ENCODE peak calls at places on chromosomes 12 and 14, in ten cellular contexts. One of them, this sample, is unnamed.

GRCh38 chr14:61567838-61568571 is 127.3 kb upstream of the HIF1A start:
- DNase-seq in GM20000: no peak
- DNase-seq in progenitor cell of endocrine pancreas: no peak
- DNase-seq in fibroblast of the aortic adventitia: no peak
- DNase-seq in foreskin fibroblast: no peak
- DNase-seq in mammary epithelial cell: no peak
- DNase-seq in RWPE1: no peak
- DNase-seq in GM13977: peak; percentile 40
- DNase-seq in LNCaP clone FGC: no peak
- DNase-seq in astrocyte of the spinal cord: no peak
- DNase-seq in this sample: no peak

GRCh38 chr12:117063162-117063911 is 35.9 kb downstream of the TESC start:
- DNase-seq in foreskin fibroblast: no peak
- DNase-seq in progenitor cell of endocrine pancreas: no peak
- DNase-seq in GM20000: no peak
- DNase-seq in astrocyte of the spinal cord: no peak
- DNase-seq in LNCaP clone FGC: no peak
- DNase-seq in RWPE1: no peak
- DNase-seq in mammary epithelial cell: no peak
- DNase-seq in GM13977: no peak
- DNase-seq in fibroblast of the aortic adventitia: no peak
- DNase-seq in this sample: no peak

GRCh38 chr14:60656755-60657608 is 7.7 kb upstream of the SIX1 start:
- DNase-seq in astrocyte of the spinal cord: peak; percentile 78
- DNase-seq in GM20000: peak; percentile 89
- DNase-seq in RWPE1: peak; percentile 26
- DNase-seq in fibroblast of the aortic adventitia: peak; percentile 59
- DNase-seq in LNCaP clone FGC: no peak
- DNase-seq in GM13977: peak; percentile 85
- DNase-seq in progenitor cell of endocrine pancreas: peak; percentile 56
- DNase-seq in mammary epithelial cell: peak; percentile 68
- DNase-seq in foreskin fibroblast: peak; percentile 91
- DNase-seq in this sample: peak; percentile 83

GRCh38 chr14:29648045-29648444 is 279.6 kb downstream of the PRKD1 start:
- DNase-seq in progenitor cell of endocrine pancreas: no peak
- DNase-seq in GM20000: no peak
- DNase-seq in mammary epithelial cell: no peak
- DNase-seq in GM13977: no peak
- DNase-seq in astrocyte of the spinal cord: no peak
- DNase-seq in RWPE1: no peak
- DNase-seq in LNCaP clone FGC: no peak
- DNase-seq in foreskin fibroblast: no peak
- DNase-seq in fibroblast of the aortic adventitia: peak; percentile 22
- DNase-seq in this sample: no peak

GRCh38 chr12:19969476-19969875 is 398.9 kb upstream of the PDE3A start:
- DNase-seq in LNCaP clone FGC: no peak
- DNase-seq in GM20000: no peak
- DNase-seq in progenitor cell of endocrine pancreas: no peak
- DNase-seq in astrocyte of the spinal cord: no peak
- DNase-seq in mammary epithelial cell: no peak
- DNase-seq in foreskin fibroblast: no peak
- DNase-seq in GM13977: no peak
- DNase-seq in fibroblast of the aortic adventitia: no peak
- DNase-seq in RWPE1: no peak
- DNase-seq in this sample: no peak

GRCh38 chr14:31207746-31208545 is at the start of gene HECTD1:
- DNase-seq in GM20000: peak; percentile 96
- DNase-seq in RWPE1: peak; percentile 87
- DNase-seq in mammary epithelial cell: peak; percentile 88
- DNase-seq in fibroblast of the aortic adventitia: peak; percentile 82
- DNase-seq in astrocyte of the spinal cord: peak; percentile 92
- DNase-seq in GM13977: peak; percentile 96
- DNase-seq in foreskin fibroblast: peak; percentile 95
- DNase-seq in progenitor cell of endocrine pancreas: peak; percentile 89
- DNase-seq in LNCaP clone FGC: peak; percentile 56
- DNase-seq in this sample: peak; percentile 96

GRCh38 chr12:21566223-21566906 is 38.3 kb downstream of the GYS2 start:
- DNase-seq in RWPE1: no peak
- DNase-seq in GM13977: no peak
- DNase-seq in LNCaP clone FGC: no peak
- DNase-seq in fibroblast of the aortic adventitia: no peak
- DNase-seq in mammary epithelial cell: no peak
- DNase-seq in GM20000: no peak
- DNase-seq in foreskin fibroblast: no peak
- DNase-seq in astrocyte of the spinal cord: no peak
- DNase-seq in progenitor cell of endocrine pancreas: no peak
- DNase-seq in this sample: no peak

GRCh38 chr12:79935624-79936040 is 735 bp upstream of the PPP1R12A start:
- DNase-seq in fibroblast of the aortic adventitia: no peak
- DNase-seq in progenitor cell of endocrine pancreas: no peak
- DNase-seq in GM20000: peak; percentile 9
- DNase-seq in mammary epithelial cell: peak; percentile 32
- DNase-seq in foreskin fibroblast: no peak
- DNase-seq in GM13977: peak; percentile 17
- DNase-seq in astrocyte of the spinal cord: peak; percentile 67
- DNase-seq in LNCaP clone FGC: no peak
- DNase-seq in RWPE1: no peak
- DNase-seq in this sample: no peak

GRCh38 chr12:116465892-116466291 is 93.3 kb upstream of the MAP1LC3B2 start:
- DNase-seq in astrocyte of the spinal cord: no peak
- DNase-seq in GM13977: no peak
- DNase-seq in LNCaP clone FGC: no peak
- DNase-seq in fibroblast of the aortic adventitia: no peak
- DNase-seq in RWPE1: no peak
- DNase-seq in foreskin fibroblast: no peak
- DNase-seq in GM20000: no peak
- DNase-seq in mammary epithelial cell: no peak
- DNase-seq in progenitor cell of endocrine pancreas: no peak
- DNase-seq in this sample: no peak

GRCh38 chr12:125038976-125039625 is 26.1 kb upstream of the AACS start:
- DNase-seq in GM20000: no peak
- DNase-seq in progenitor cell of endocrine pancreas: no peak
- DNase-seq in astrocyte of the spinal cord: no peak
- DNase-seq in mammary epithelial cell: no peak
- DNase-seq in fibroblast of the aortic adventitia: no peak
- DNase-seq in RWPE1: no peak
- DNase-seq in foreskin fibroblast: no peak
- DNase-seq in LNCaP clone FGC: no peak
- DNase-seq in GM13977: no peak
- DNase-seq in this sample: no peak

GRCh38 chr14:49961270-49962222 is 68.7 kb downstream of the ARF6 start:
- DNase-seq in progenitor cell of endocrine pancreas: no peak
- DNase-seq in mammary epithelial cell: peak; percentile 76
- DNase-seq in GM13977: peak; percentile 36
- DNase-seq in foreskin fibroblast: no peak
- DNase-seq in RWPE1: peak; percentile 76
- DNase-seq in LNCaP clone FGC: peak; percentile 87
- DNase-seq in astrocyte of the spinal cord: peak; percentile 29
- DNase-seq in GM20000: peak; percentile 36
- DNase-seq in fibroblast of the aortic adventitia: no peak
- DNase-seq in this sample: no peak

GRCh38 chr12:65787056-65787855 is 37.0 kb upstream of the HMGA2 start:
- DNase-seq in GM13977: no peak
- DNase-seq in foreskin fibroblast: peak; percentile 28
- DNase-seq in GM20000: no peak
- DNase-seq in LNCaP clone FGC: no peak
- DNase-seq in progenitor cell of endocrine pancreas: no peak
- DNase-seq in mammary epithelial cell: no peak
- DNase-seq in fibroblast of the aortic adventitia: no peak
- DNase-seq in RWPE1: no peak
- DNase-seq in astrocyte of the spinal cord: no peak
- DNase-seq in this sample: no peak

GRCh38 chr12:65781681-65782269 is 42.5 kb upstream of the HMGA2 start:
- DNase-seq in mammary epithelial cell: peak; percentile 43
- DNase-seq in progenitor cell of endocrine pancreas: no peak
- DNase-seq in LNCaP clone FGC: no peak
- DNase-seq in foreskin fibroblast: no peak
- DNase-seq in GM20000: no peak
- DNase-seq in fibroblast of the aortic adventitia: no peak
- DNase-seq in RWPE1: no peak
- DNase-seq in astrocyte of the spinal cord: no peak
- DNase-seq in GM13977: no peak
- DNase-seq in this sample: no peak

GRCh38 chr12:65786041-65786440 is 38.2 kb upstream of the HMGA2 start:
- DNase-seq in GM20000: no peak
- DNase-seq in mammary epithelial cell: no peak
- DNase-seq in LNCaP clone FGC: no peak
- DNase-seq in fibroblast of the aortic adventitia: no peak
- DNase-seq in RWPE1: no peak
- DNase-seq in foreskin fibroblast: no peak
- DNase-seq in astrocyte of the spinal cord: no peak
- DNase-seq in progenitor cell of endocrine pancreas: no peak
- DNase-seq in GM13977: no peak
- DNase-seq in this sample: no peak

GRCh38 chr12:65785500-65785899 is 38.8 kb upstream of the HMGA2 start:
- DNase-seq in GM20000: no peak
- DNase-seq in progenitor cell of endocrine pancreas: no peak
- DNase-seq in GM13977: no peak
- DNase-seq in RWPE1: no peak
- DNase-seq in LNCaP clone FGC: no peak
- DNase-seq in foreskin fibroblast: no peak
- DNase-seq in mammary epithelial cell: no peak
- DNase-seq in astrocyte of the spinal cord: no peak
- DNase-seq in fibroblast of the aortic adventitia: no peak
- DNase-seq in this sample: no peak

GRCh38 chr12:65784616-65785015 is 39.7 kb upstream of the HMGA2 start:
- DNase-seq in astrocyte of the spinal cord: no peak
- DNase-seq in fibroblast of the aortic adventitia: peak; percentile 44
- DNase-seq in GM13977: no peak
- DNase-seq in LNCaP clone FGC: no peak
- DNase-seq in RWPE1: no peak
- DNase-seq in GM20000: no peak
- DNase-seq in foreskin fibroblast: no peak
- DNase-seq in mammary epithelial cell: no peak
- DNase-seq in progenitor cell of endocrine pancreas: no peak
- DNase-seq in this sample: no peak
- TF ChIP-seq CTCF in astrocyte of the spinal cord: no peak
- TF ChIP-seq CTCF in fibroblast of the aortic adventitia: no peak
- TF ChIP-seq CTCF in GM13977: no peak
- TF ChIP-seq CTCF in LNCaP clone FGC: no peak
- TF ChIP-seq CTCF in RWPE1: no peak
- TF ChIP-seq CTCF in GM20000: no peak
- TF ChIP-seq CTCF in foreskin fibroblast: no peak
- TF ChIP-seq CTCF in mammary epithelial cell: no peak
- TF ChIP-seq CTCF in progenitor cell of endocrine pancreas: no peak
- TF ChIP-seq CTCF in this sample: no peak

GRCh38 chr12:39805651-39806050 is 186.0 kb upstream of the ABCD2 start:
- DNase-seq in progenitor cell of endocrine pancreas: no peak
- DNase-seq in foreskin fibroblast: no peak
- DNase-seq in fibroblast of the aortic adventitia: no peak
- DNase-seq in GM20000: no peak
- DNase-seq in mammary epithelial cell: no peak
- DNase-seq in astrocyte of the spinal cord: no peak
- DNase-seq in GM13977: no peak
- DNase-seq in RWPE1: no peak
- DNase-seq in LNCaP clone FGC: no peak
- DNase-seq in this sample: no peak

GRCh38 chr12:39803151-39803550 is 183.5 kb upstream of the ABCD2 start:
- DNase-seq in mammary epithelial cell: no peak
- DNase-seq in foreskin fibroblast: no peak
- DNase-seq in progenitor cell of endocrine pancreas: no peak
- DNase-seq in LNCaP clone FGC: no peak
- DNase-seq in astrocyte of the spinal cord: no peak
- DNase-seq in GM13977: no peak
- DNase-seq in GM20000: no peak
- DNase-seq in RWPE1: no peak
- DNase-seq in fibroblast of the aortic adventitia: no peak
- DNase-seq in this sample: no peak

GRCh38 chr12:39804479-39805241 is 185.1 kb upstream of the ABCD2 start:
- DNase-seq in RWPE1: no peak
- DNase-seq in GM13977: no peak
- DNase-seq in GM20000: no peak
- DNase-seq in astrocyte of the spinal cord: no peak
- DNase-seq in foreskin fibroblast: no peak
- DNase-seq in progenitor cell of endocrine pancreas: no peak
- DNase-seq in LNCaP clone FGC: no peak
- DNase-seq in mammary epithelial cell: no peak
- DNase-seq in fibroblast of the aortic adventitia: no peak
- DNase-seq in this sample: no peak

GRCh38 chr12:39807043-39807442 is 187.4 kb upstream of the ABCD2 start:
- DNase-seq in GM20000: no peak
- DNase-seq in GM13977: no peak
- DNase-seq in mammary epithelial cell: no peak
- DNase-seq in foreskin fibroblast: no peak
- DNase-seq in RWPE1: no peak
- DNase-seq in astrocyte of the spinal cord: no peak
- DNase-seq in fibroblast of the aortic adventitia: no peak
- DNase-seq in LNCaP clone FGC: no peak
- DNase-seq in progenitor cell of endocrine pancreas: no peak
- DNase-seq in this sample: no peak
- TF ChIP-seq CTCF in GM20000: no peak
- TF ChIP-seq CTCF in GM13977: peak; percentile 23
- TF ChIP-seq CTCF in mammary epithelial cell: peak; percentile 23
- TF ChIP-seq CTCF in foreskin fibroblast: peak; percentile 7
- TF ChIP-seq CTCF in RWPE1: no peak
- TF ChIP-seq CTCF in astrocyte of the spinal cord: peak; percentile 27
- TF ChIP-seq CTCF in fibroblast of the aortic adventitia: peak; percentile 47
- TF ChIP-seq CTCF in LNCaP clone FGC: peak; percentile 0
- TF ChIP-seq CTCF in progenitor cell of endocrine pancreas: peak; percentile 29
- TF ChIP-seq CTCF in this sample: no peak

DNA sequence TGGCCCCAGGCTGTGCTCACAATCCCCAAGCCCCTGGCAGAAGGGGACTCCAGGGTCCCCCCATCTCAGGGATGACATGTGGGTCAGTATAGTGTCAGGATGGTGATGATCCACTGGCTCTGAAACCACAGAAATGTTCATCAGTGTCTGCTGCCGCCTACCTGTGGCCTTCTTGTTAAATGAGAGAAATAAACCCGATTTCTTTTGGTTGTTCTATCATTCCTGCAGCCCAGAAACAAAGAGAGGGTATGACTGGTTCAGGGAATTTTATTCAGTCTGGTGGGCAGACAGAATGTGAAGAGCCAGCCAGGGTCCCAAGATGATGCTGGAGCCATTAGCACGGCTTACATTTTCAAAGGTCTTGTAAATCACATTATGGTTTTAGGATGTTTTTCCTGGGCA is 86.6 kb downstream of the CRADD start:
- DNase-seq in progenitor cell of endocrine pancreas: no peak
- DNase-seq in GM20000: no peak
- DNase-seq in foreskin fibroblast: no peak
- DNase-seq in RWPE1: peak; percentile 12
- DNase-seq in astrocyte of the spinal cord: no peak
- DNase-seq in fibroblast of the aortic adventitia: no peak
- DNase-seq in GM13977: no peak
- DNase-seq in LNCaP clone FGC: no peak
- DNase-seq in mammary epithelial cell: no peak
- DNase-seq in this sample: no peak
- TF ChIP-seq CTCF in progenitor cell of endocrine pancreas: no peak
- TF ChIP-seq CTCF in GM20000: no peak
- TF ChIP-seq CTCF in foreskin fibroblast: no peak
- TF ChIP-seq CTCF in RWPE1: no peak
- TF ChIP-seq CTCF in astrocyte of the spinal cord: peak; percentile 4
- TF ChIP-seq CTCF in fibroblast of the aortic adventitia: no peak
- TF ChIP-seq CTCF in GM13977: peak; percentile 27
- TF ChIP-seq CTCF in LNCaP clone FGC: peak; percentile 14
- TF ChIP-seq CTCF in mammary epithelial cell: no peak
- TF ChIP-seq CTCF in this sample: no peak

DNA sequence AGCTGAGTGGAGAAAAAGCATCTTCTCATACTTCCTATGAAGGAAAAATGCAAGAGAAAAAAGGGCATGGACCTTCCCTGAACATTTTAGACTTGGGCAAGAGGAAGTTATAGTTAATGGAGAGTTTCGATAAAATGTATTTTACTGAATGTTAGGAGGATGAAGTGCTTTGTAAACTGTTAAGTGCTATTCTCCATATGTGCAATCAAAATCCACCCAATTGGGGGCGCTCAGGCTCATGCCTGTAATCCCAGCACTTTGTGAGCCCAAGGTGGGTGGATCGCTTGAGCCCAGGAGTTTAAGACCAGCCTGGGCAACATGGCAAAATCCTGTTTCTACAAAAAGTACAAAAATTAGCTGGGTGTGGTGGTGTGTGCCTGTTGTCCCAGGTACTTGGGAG is 1.9 kb upstream of the CNPY2 start:
- DNase-seq in astrocyte of the spinal cord: no peak
- DNase-seq in foreskin fibroblast: no peak
- DNase-seq in LNCaP clone FGC: no peak
- DNase-seq in progenitor cell of endocrine pancreas: no peak
- DNase-seq in fibroblast of the aortic adventitia: no peak
- DNase-seq in mammary epithelial cell: no peak
- DNase-seq in GM20000: no peak
- DNase-seq in RWPE1: no peak
- DNase-seq in GM13977: no peak
- DNase-seq in this sample: peak; percentile 10
- TF ChIP-seq CTCF in astrocyte of the spinal cord: no peak
- TF ChIP-seq CTCF in foreskin fibroblast: no peak
- TF ChIP-seq CTCF in LNCaP clone FGC: peak; percentile 3
- TF ChIP-seq CTCF in progenitor cell of endocrine pancreas: no peak
- TF ChIP-seq CTCF in fibroblast of the aortic adventitia: no peak
- TF ChIP-seq CTCF in mammary epithelial cell: no peak
- TF ChIP-seq CTCF in GM20000: no peak
- TF ChIP-seq CTCF in RWPE1: no peak
- TF ChIP-seq CTCF in GM13977: no peak
- TF ChIP-seq CTCF in this sample: no peak

This sample was measured in kidney.